ENCODE peak calls at places on chromosome 10, in six cellular contexts. One of them, this sample, is unnamed.

GRCh38 chr10:29621161-29621560 is 13.6 kb downstream of the SVIL start:
- DNase-seq in A673: peak
- DNase-seq in MCF 10A: peak
- DNase-seq in MM.1S: no peak
- DNase-seq in progenitor cell of endocrine pancreas: no peak
- DNase-seq in choroid plexus epithelial cell: peak
- DNase-seq in this sample: no peak

GRCh38 chr10:42887734-42888503 is 105.3 kb downstream of the BMS1 start:
- DNase-seq in A673: no peak
- DNase-seq in MCF 10A: no peak
- DNase-seq in MM.1S: no peak
- DNase-seq in progenitor cell of endocrine pancreas: no peak
- DNase-seq in choroid plexus epithelial cell: no peak
- DNase-seq in this sample: no peak

GRCh38 chr10:29324220-29324831 is 35.5 kb downstream of the LYZL1 start:
- DNase-seq in A673: no peak
- DNase-seq in MCF 10A: no peak
- DNase-seq in MM.1S: no peak
- DNase-seq in progenitor cell of endocrine pancreas: no peak
- DNase-seq in choroid plexus epithelial cell: no peak
- DNase-seq in this sample: no peak

GRCh38 chr10:100872034-100872791 is 40.5 kb upstream of the SLF2 start:
- DNase-seq in A673: peak
- DNase-seq in MCF 10A: peak
- DNase-seq in MM.1S: peak
- DNase-seq in progenitor cell of endocrine pancreas: peak
- DNase-seq in choroid plexus epithelial cell: peak
- DNase-seq in this sample: peak

GRCh38 chr10:63554666-63555065 is 33.5 kb downstream of the REEP3 start:
- DNase-seq in A673: no peak
- DNase-seq in MCF 10A: peak
- DNase-seq in MM.1S: peak
- DNase-seq in progenitor cell of endocrine pancreas: no peak
- DNase-seq in choroid plexus epithelial cell: peak
- DNase-seq in this sample: no peak

GRCh38 chr10:65827344-65827743 is 1098.5 kb upstream of the LRRTM3 start:
- DNase-seq in A673: no peak
- DNase-seq in MCF 10A: no peak
- DNase-seq in MM.1S: no peak
- DNase-seq in progenitor cell of endocrine pancreas: no peak
- DNase-seq in choroid plexus epithelial cell: no peak
- DNase-seq in this sample: no peak

GRCh38 chr10:58360412-58361004 is 24.7 kb upstream of the TFAM start:
- DNase-seq in A673: no peak
- DNase-seq in MCF 10A: peak
- DNase-seq in MM.1S: no peak
- DNase-seq in progenitor cell of endocrine pancreas: no peak
- DNase-seq in choroid plexus epithelial cell: no peak
- DNase-seq in this sample: no peak

GRCh38 chr10:70319183-70319582 is 35.4 kb upstream of the NPFFR1 start:
- DNase-seq in A673: no peak
- DNase-seq in MCF 10A: no peak
- DNase-seq in MM.1S: peak
- DNase-seq in progenitor cell of endocrine pancreas: no peak
- DNase-seq in choroid plexus epithelial cell: no peak
- DNase-seq in this sample: no peak

GRCh38 chr10:73873163-73873842 is 1.1 kb downstream of the CAMK2G start:
- DNase-seq in A673: no peak
- DNase-seq in MCF 10A: no peak
- DNase-seq in MM.1S: peak
- DNase-seq in progenitor cell of endocrine pancreas: no peak
- DNase-seq in choroid plexus epithelial cell: no peak
- DNase-seq in this sample: no peak

GRCh38 chr10:50651808-50652207 is 28.1 kb upstream of the SGMS1 start:
- DNase-seq in A673: no peak
- DNase-seq in MCF 10A: no peak
- DNase-seq in MM.1S: no peak
- DNase-seq in progenitor cell of endocrine pancreas: no peak
- DNase-seq in choroid plexus epithelial cell: peak
- DNase-seq in this sample: no peak

GRCh38 chr10:110758898-110759297 is 112.8 kb upstream of the PDCD4 start:
- DNase-seq in A673: peak
- DNase-seq in MCF 10A: peak
- DNase-seq in MM.1S: no peak
- DNase-seq in progenitor cell of endocrine pancreas: no peak
- DNase-seq in choroid plexus epithelial cell: peak
- DNase-seq in this sample: no peak

GRCh38 chr10:86678999-86679792 is 10.9 kb downstream of the LDB3 start:
- DNase-seq in A673: no peak
- DNase-seq in MCF 10A: no peak
- DNase-seq in MM.1S: no peak
- DNase-seq in progenitor cell of endocrine pancreas: no peak
- DNase-seq in choroid plexus epithelial cell: no peak
- DNase-seq in this sample: no peak

GRCh38 chr10:55704950-55705349 is 656.1 kb downstream of the ZWINT start:
- DNase-seq in A673: no peak
- DNase-seq in MCF 10A: no peak
- DNase-seq in MM.1S: no peak
- DNase-seq in progenitor cell of endocrine pancreas: no peak
- DNase-seq in choroid plexus epithelial cell: no peak
- DNase-seq in this sample: no peak

GRCh38 chr10:110141185-110141584 is 66.2 kb upstream of the MXI1 start:
- DNase-seq in A673: no peak
- DNase-seq in MCF 10A: peak
- DNase-seq in MM.1S: no peak
- DNase-seq in progenitor cell of endocrine pancreas: no peak
- DNase-seq in choroid plexus epithelial cell: peak
- DNase-seq in this sample: no peak

GRCh38 chr10:1475095-1475583 is 262.2 kb downstream of the ADARB2 start:
- DNase-seq in A673: no peak
- DNase-seq in MCF 10A: no peak
- DNase-seq in MM.1S: no peak
- DNase-seq in progenitor cell of endocrine pancreas: no peak
- DNase-seq in choroid plexus epithelial cell: no peak
- DNase-seq in this sample: no peak

GRCh38 chr10:3426190-3426845 is 253.7 kb upstream of the PITRM1 start:
- DNase-seq in A673: peak
- DNase-seq in MCF 10A: peak
- DNase-seq in MM.1S: no peak
- DNase-seq in progenitor cell of endocrine pancreas: no peak
- DNase-seq in choroid plexus epithelial cell: peak
- DNase-seq in this sample: no peak

GRCh38 chr10:3398825-3399646 is 226.5 kb upstream of the PITRM1 start:
- DNase-seq in A673: no peak
- DNase-seq in MCF 10A: no peak
- DNase-seq in MM.1S: no peak
- DNase-seq in progenitor cell of endocrine pancreas: no peak
- DNase-seq in choroid plexus epithelial cell: no peak
- DNase-seq in this sample: no peak

GRCh38 chr10:78798976-78799730 is 269.6 kb upstream of the ZMIZ1 start:
- DNase-seq in A673: no peak
- DNase-seq in MCF 10A: no peak
- DNase-seq in MM.1S: no peak
- DNase-seq in progenitor cell of endocrine pancreas: no peak
- DNase-seq in choroid plexus epithelial cell: no peak
- DNase-seq in this sample: no peak

GRCh38 chr10:75021851-75022250 is 89.6 kb upstream of the SAMD8 start:
- DNase-seq in A673: no peak
- DNase-seq in MCF 10A: no peak
- DNase-seq in MM.1S: peak
- DNase-seq in progenitor cell of endocrine pancreas: peak
- DNase-seq in choroid plexus epithelial cell: no peak
- DNase-seq in this sample: no peak

GRCh38 chr10:89242840-89243586 is 8.6 kb downstream of the LIPA start:
- DNase-seq in A673: no peak
- DNase-seq in MCF 10A: no peak
- DNase-seq in MM.1S: no peak
- DNase-seq in progenitor cell of endocrine pancreas: no peak
- DNase-seq in choroid plexus epithelial cell: peak
- DNase-seq in this sample: no peak

GRCh38 chr10:89242340-89242680 is 9.3 kb downstream of the LIPA start:
- DNase-seq in A673: peak
- DNase-seq in MCF 10A: no peak
- DNase-seq in MM.1S: no peak
- DNase-seq in progenitor cell of endocrine pancreas: no peak
- DNase-seq in choroid plexus epithelial cell: no peak
- DNase-seq in this sample: no peak

GRCh38 chr10:89241491-89242339 is 9.9 kb downstream of the LIPA start:
- DNase-seq in A673: no peak
- DNase-seq in MCF 10A: peak
- DNase-seq in MM.1S: no peak
- DNase-seq in progenitor cell of endocrine pancreas: no peak
- DNase-seq in choroid plexus epithelial cell: peak
- DNase-seq in this sample: no peak

GRCh38 chr10:89249066-89249465 is 2.5 kb downstream of the LIPA start:
- DNase-seq in A673: no peak
- DNase-seq in MCF 10A: no peak
- DNase-seq in MM.1S: no peak
- DNase-seq in progenitor cell of endocrine pancreas: no peak
- DNase-seq in choroid plexus epithelial cell: no peak
- DNase-seq in this sample: no peak

GRCh38 chr10:89245802-89246201 is 5.8 kb downstream of the LIPA start:
- DNase-seq in A673: no peak
- DNase-seq in MCF 10A: no peak
- DNase-seq in MM.1S: no peak
- DNase-seq in progenitor cell of endocrine pancreas: no peak
- DNase-seq in choroid plexus epithelial cell: no peak
- DNase-seq in this sample: no peak
- TF ChIP-seq CTCF in A673: no peak
- TF ChIP-seq CTCF in MCF 10A: no peak
- TF ChIP-seq CTCF in MM.1S: no peak
- TF ChIP-seq CTCF in progenitor cell of endocrine pancreas: no peak
- TF ChIP-seq CTCF in choroid plexus epithelial cell: peak
- TF ChIP-seq CTCF in this sample: no peak

GRCh38 chr10:124671486-124672075 is 72.6 kb downstream of the FAM53B start:
- DNase-seq in A673: peak
- DNase-seq in MCF 10A: peak
- DNase-seq in MM.1S: no peak
- DNase-seq in progenitor cell of endocrine pancreas: no peak
- DNase-seq in choroid plexus epithelial cell: peak
- DNase-seq in this sample: no peak
- TF ChIP-seq CTCF in A673: peak
- TF ChIP-seq CTCF in MCF 10A: no peak
- TF ChIP-seq CTCF in MM.1S: no peak
- TF ChIP-seq CTCF in progenitor cell of endocrine pancreas: peak
- TF ChIP-seq CTCF in choroid plexus epithelial cell: no peak
- TF ChIP-seq CTCF in this sample: no peak

GRCh38 chr10:123141791-123142700 is 5.9 kb upstream of the HMX2 start:
- DNase-seq in A673: no peak
- DNase-seq in MCF 10A: no peak
- DNase-seq in MM.1S: no peak
- DNase-seq in progenitor cell of endocrine pancreas: no peak
- DNase-seq in choroid plexus epithelial cell: no peak
- DNase-seq in this sample: no peak

GRCh38 chr10:123139521-123140163 is 3.9 kb downstream of the HMX3 start:
- DNase-seq in A673: peak
- DNase-seq in MCF 10A: no peak
- DNase-seq in MM.1S: no peak
- DNase-seq in progenitor cell of endocrine pancreas: no peak
- DNase-seq in choroid plexus epithelial cell: peak
- DNase-seq in this sample: no peak

GRCh38 chr10:123140983-123141390 is 5.2 kb downstream of the HMX3 start:
- DNase-seq in A673: no peak
- DNase-seq in MCF 10A: no peak
- DNase-seq in MM.1S: no peak
- DNase-seq in progenitor cell of endocrine pancreas: no peak
- DNase-seq in choroid plexus epithelial cell: no peak
- DNase-seq in this sample: no peak

GRCh38 chr10:123139165-123139520 is 3.4 kb downstream of the HMX3 start:
- DNase-seq in A673: no peak
- DNase-seq in MCF 10A: no peak
- DNase-seq in MM.1S: no peak
- DNase-seq in progenitor cell of endocrine pancreas: no peak
- DNase-seq in choroid plexus epithelial cell: no peak
- DNase-seq in this sample: no peak

GRCh38 chr10:123140164-123140982 is 4.6 kb downstream of the HMX3 start:
- DNase-seq in A673: no peak
- DNase-seq in MCF 10A: no peak
- DNase-seq in MM.1S: no peak
- DNase-seq in progenitor cell of endocrine pancreas: no peak
- DNase-seq in choroid plexus epithelial cell: no peak
- DNase-seq in this sample: no peak
- TF ChIP-seq CTCF in A673: peak
- TF ChIP-seq CTCF in MCF 10A: no peak
- TF ChIP-seq CTCF in MM.1S: no peak
- TF ChIP-seq CTCF in progenitor cell of endocrine pancreas: peak
- TF ChIP-seq CTCF in choroid plexus epithelial cell: no peak
- TF ChIP-seq CTCF in this sample: peak

GRCh38 chr10:82796510-82796909 is 921.5 kb downstream of the NRG3 start:
- DNase-seq in A673: peak
- DNase-seq in MCF 10A: peak
- DNase-seq in MM.1S: no peak
- DNase-seq in progenitor cell of endocrine pancreas: no peak
- DNase-seq in choroid plexus epithelial cell: peak
- DNase-seq in this sample: no peak
- TF ChIP-seq CTCF in A673: peak
- TF ChIP-seq CTCF in MCF 10A: peak
- TF ChIP-seq CTCF in MM.1S: peak
- TF ChIP-seq CTCF in progenitor cell of endocrine pancreas: peak
- TF ChIP-seq CTCF in choroid plexus epithelial cell: peak
- TF ChIP-seq CTCF in this sample: peak

GRCh38 chr10:5977471-5978370 is at the start of gene IL15RA:
- DNase-seq in A673: peak
- DNase-seq in MCF 10A: peak
- DNase-seq in MM.1S: peak
- DNase-seq in progenitor cell of endocrine pancreas: peak
- DNase-seq in choroid plexus epithelial cell: peak
- DNase-seq in this sample: no peak

GRCh38 chr10:5973069-5973468 is 4.3 kb downstream of the IL15RA start:
- DNase-seq in A673: no peak
- DNase-seq in MCF 10A: no peak
- DNase-seq in MM.1S: no peak
- DNase-seq in progenitor cell of endocrine pancreas: no peak
- DNase-seq in choroid plexus epithelial cell: no peak
- DNase-seq in this sample: no peak

GRCh38 chr10:5976689-5977470 is 463 bp downstream of the IL15RA start:
- DNase-seq in A673: peak
- DNase-seq in MCF 10A: peak
- DNase-seq in MM.1S: peak
- DNase-seq in progenitor cell of endocrine pancreas: peak
- DNase-seq in choroid plexus epithelial cell: peak
- DNase-seq in this sample: no peak

GRCh38 chr10:5971886-5972285 is 5.5 kb downstream of the IL15RA start:
- DNase-seq in A673: no peak
- DNase-seq in MCF 10A: no peak
- DNase-seq in MM.1S: no peak
- DNase-seq in progenitor cell of endocrine pancreas: no peak
- DNase-seq in choroid plexus epithelial cell: peak
- DNase-seq in this sample: no peak

GRCh38 chr10:5975641-5976473 is 1.5 kb downstream of the IL15RA start:
- DNase-seq in A673: no peak
- DNase-seq in MCF 10A: peak
- DNase-seq in MM.1S: peak
- DNase-seq in progenitor cell of endocrine pancreas: no peak
- DNase-seq in choroid plexus epithelial cell: peak
- DNase-seq in this sample: no peak
- TF ChIP-seq CTCF in A673: no peak
- TF ChIP-seq CTCF in MCF 10A: no peak
- TF ChIP-seq CTCF in MM.1S: no peak
- TF ChIP-seq CTCF in progenitor cell of endocrine pancreas: no peak
- TF ChIP-seq CTCF in choroid plexus epithelial cell: no peak
- TF ChIP-seq CTCF in this sample: no peak

GRCh38 chr10:46787321-46787615 is 124.0 kb upstream of the PTPN20 start:
- DNase-seq in A673: peak
- DNase-seq in MCF 10A: peak
- DNase-seq in MM.1S: peak
- DNase-seq in progenitor cell of endocrine pancreas: no peak
- DNase-seq in choroid plexus epithelial cell: peak
- DNase-seq in this sample: no peak
- TF ChIP-seq CTCF in A673: no peak
- TF ChIP-seq CTCF in MCF 10A: no peak
- TF ChIP-seq CTCF in MM.1S: no peak
- TF ChIP-seq CTCF in progenitor cell of endocrine pancreas: no peak
- TF ChIP-seq CTCF in choroid plexus epithelial cell: peak
- TF ChIP-seq CTCF in this sample: no peak

This sample was measured in D721Med.